ENCODE peak calls at places on chromosome 15, in eight cellular contexts. H, Q, V, S, L, J, B and F are unnamed samples.

GRCh38 chr15:92667291-92667904 is 11.8 kb upstream of the FAM174B start:
- DNase-seq in J (no peak), H (no peak), Q (no peak), L (no peak), V (no peak), B (peak), S (no peak), F (no peak)

GRCh38 chr15:80778964-80779657 is at the start of gene CEMIP:
- DNase-seq in Q (peak), B (peak), H (peak), S (peak), V (peak), J (peak), L (no peak), F (peak)

GRCh38 chr15:31336943-31337295 is 10.3 kb downstream of the KLF13 start:
- DNase-seq in L (no peak), V (no peak), H (no peak), J (no peak), B (no peak), Q (no peak), S (no peak), F (no peak)

GRCh38 chr15:86915811-86916331 is 836.2 kb downstream of the AGBL1 start:
- DNase-seq in B (peak), V (peak), H (no peak), S (no peak), L (peak), J (no peak), Q (no peak), F (peak)

GRCh38 chr15:86629957-86630356 is 550.3 kb downstream of the AGBL1 start:
- DNase-seq in H (no peak), L (no peak), Q (no peak), J (no peak), B (no peak), S (no peak), V (no peak), F (no peak)

GRCh38 chr15:87287156-87287555 is 969.4 kb downstream of the NTRK3 start:
- DNase-seq in L (no peak), J (no peak), V (no peak), Q (no peak), H (no peak), B (no peak), S (no peak), F (no peak)

GRCh38 chr15:91182096-91182495 is 82.0 kb downstream of the SV2B start:
- DNase-seq in V (no peak), L (no peak), S (no peak), J (no peak), H (no peak), B (peak), Q (no peak), F (no peak)

GRCh38 chr15:75227663-75228280 is 26.1 kb downstream of the C15orf39 start:
- DNase-seq in V (no peak), Q (no peak), J (no peak), L (no peak), H (peak), S (no peak), B (no peak), F (no peak)

GRCh38 chr15:74213858-74214284 is 11.3 kb upstream of the STRA6 start:
- DNase-seq in S (no peak), J (no peak), H (no peak), Q (no peak), B (no peak), V (no peak), L (no peak), F (no peak)

GRCh38 chr15:36414670-36415069 is 164.8 kb upstream of the CDIN1 start:
- DNase-seq in B (no peak), L (peak), J (no peak), Q (no peak), S (no peak), H (no peak), V (no peak), F (no peak)

GRCh38 chr15:75403892-75404291 is 35.5 kb upstream of the MAN2C1 start:
- DNase-seq in H (no peak), J (no peak), V (no peak), S (no peak), L (no peak), Q (no peak), B (no peak), F (no peak)

GRCh38 chr15:84929795-84930371 is 45.4 kb downstream of the SLC28A1 start:
- DNase-seq in S (no peak), Q (peak), B (no peak), V (no peak), H (peak), L (peak), J (no peak), F (peak)

GRCh38 chr15:69862540-69862939 is 235.2 kb downstream of the TLE3 start:
- DNase-seq in Q (no peak), H (no peak), B (no peak), J (no peak), V (no peak), L (no peak), S (no peak), F (no peak)

GRCh38 chr15:29612096-29612495 is 210.2 kb downstream of the TJP1 start:
- DNase-seq in H (no peak), V (no peak), L (peak), J (no peak), S (no peak), Q (no peak), B (no peak), F (no peak)

GRCh38 chr15:76058714-76059319 is 968 bp upstream of the TMEM266 start:
- DNase-seq in Q (no peak), V (no peak), S (peak), H (no peak), B (peak), J (peak), L (peak), F (peak)

GRCh38 chr15:89680282-89680873 is 1.2 kb upstream of the PLIN1 start:
- DNase-seq in Q (no peak), V (peak), J (no peak), H (no peak), L (no peak), B (no peak), S (no peak), F (no peak)

GRCh38 chr15:60370105-60370803 is 27.5 kb downstream of the ANXA2 start:
- DNase-seq in J (no peak), B (no peak), Q (no peak), S (no peak), V (no peak), H (no peak), L (peak), F (no peak)

GRCh38 chr15:99250001-99250400 is 620 bp upstream of the TTC23 start:
- DNase-seq in L (no peak), H (no peak), B (no peak), J (no peak), S (no peak), V (no peak), Q (no peak), F (no peak)

GRCh38 chr15:37056168-37056893 is 44.0 kb downstream of the MEIS2 start:
- DNase-seq in J (no peak), S (no peak), H (peak), L (peak), V (no peak), B (peak), Q (no peak), F (no peak)

GRCh38 chr15:29226431-29227216 is 43.0 kb downstream of the NSMCE3 start:
- DNase-seq in Q (no peak), H (no peak), S (no peak), J (no peak), L (no peak), B (no peak), V (no peak), F (no peak)

GRCh38 chr15:74817370-74817737 is 4.7 kb downstream of the LMAN1L start:
- DNase-seq in S (no peak), B (no peak), V (peak), Q (no peak), J (no peak), L (no peak), H (no peak), F (peak)

GRCh38 chr15:77852241-77853007 is 219.7 kb upstream of the LINGO1 start:
- DNase-seq in Q (peak), H (peak), L (no peak), V (no peak), B (no peak), S (no peak), J (no peak), F (no peak)

GRCh38 chr15:57334257-57334656 is 42.0 kb upstream of the CGNL1 start:
- DNase-seq in J (no peak), S (no peak), B (no peak), Q (peak), H (no peak), V (no peak), L (no peak), F (no peak)

GRCh38 chr15:42729409-42729808 is 7.5 kb downstream of the CDAN1 start:
- DNase-seq in J (peak), H (no peak), B (no peak), V (no peak), Q (no peak), S (no peak), L (no peak), F (no peak)

GRCh38 chr15:92958105-92958504 is 58.0 kb downstream of the CHD2 start:
- DNase-seq in L (no peak), J (no peak), S (no peak), H (no peak), V (no peak), B (no peak), Q (no peak), F (no peak)

GRCh38 chr15:45401665-45402161 is 23.4 kb upstream of the GATM start:
- DNase-seq in S (no peak), V (no peak), J (no peak), Q (no peak), B (peak), L (no peak), H (no peak), F (no peak)

GRCh38 chr15:40582726-40583246 is 11.3 kb upstream of the KNL1 start:
- DNase-seq in B (peak), Q (no peak), V (peak), L (no peak), J (peak), H (no peak), S (no peak), F (no peak)